ENCODE peak calls at places on chromosomes 4 and X, in six cellular contexts. Z, G, T, U, X and W are unnamed samples.

GRCh38 chrX:68748030-68748429 is 80.8 kb upstream of the EFNB1 start:
- DNase-seq in Z (no peak), G (no peak), T (no peak), U (no peak), X (no peak), W (no peak)

GRCh38 chr4:75708218-75708691 is 16.1 kb upstream of the USO1 start:
- DNase-seq in X (peak), G (no peak), Z (no peak), U (no peak), T (no peak), W (no peak)

GRCh38 chr4:123398803-123399637 is 2.4 kb downstream of the SPRY1 start:
- DNase-seq in Z (no peak), G (peak), T (peak), X (peak), U (peak), W (no peak)

GRCh38 chr4:25172964-25173917 is 13.0 kb upstream of the SEPSECS start:
- DNase-seq in U (no peak), T (peak), X (no peak), Z (peak), G (peak), W (no peak)

GRCh38 chr4:146442801-146443200 is 78.9 kb downstream of the SLC10A7 start:
- DNase-seq in Z (peak), X (no peak), T (peak), G (peak), U (no peak), W (no peak)

GRCh38 chrX:154380787-154381186 is 1.7 kb downstream of the EMD start:
- DNase-seq in U (no peak), X (no peak), Z (no peak), T (no peak), G (no peak), W (no peak)

GRCh38 chr4:8472689-8473197 is 32.2 kb downstream of the TRMT44 start:
- DNase-seq in Z (peak), G (peak), U (no peak), T (peak), X (no peak), W (no peak)

GRCh38 chr4:52126946-52127345 is 75.8 kb downstream of the SPATA18 start:
- DNase-seq in Z (no peak), G (no peak), U (no peak), T (no peak), X (no peak), W (no peak)

GRCh38 chrX:133307637-133308485 is 89.7 kb upstream of the TFDP3 start:
- DNase-seq in X (no peak), U (peak), Z (no peak), T (no peak), G (no peak), W (no peak)

GRCh38 chrX:46687619-46688018 is 71.3 kb downstream of the SLC9A7 start:
- DNase-seq in U (no peak), G (peak), X (no peak), Z (no peak), T (no peak), W (no peak)

GRCh38 chrX:134513091-134513490 is 53.1 kb downstream of the HPRT1 start:
- DNase-seq in T (no peak), X (no peak), U (no peak), Z (no peak), G (no peak), W (no peak)

GRCh38 chr4:104429150-104429741 is 65.4 kb downstream of the CXXC4 start:
- DNase-seq in X (no peak), U (no peak), G (no peak), T (peak), Z (no peak), W (no peak)

GRCh38 chrX:9873952-9874351 is 87.7 kb downstream of the SHROOM2 start:
- DNase-seq in Z (no peak), X (peak), U (peak), T (no peak), G (no peak), W (peak)

GRCh38 chrX:66676990-66677389 is 38.1 kb upstream of the EDA2R start:
- DNase-seq in Z (peak), U (no peak), T (peak), G (peak), X (no peak), W (no peak)

GRCh38 chrX:13109811-13110210 is 65.4 kb upstream of the FAM9C start:
- DNase-seq in Z (no peak), T (peak), U (no peak), X (no peak), G (peak), W (no peak)

GRCh38 chrX:51893931-51894696 is 691 bp downstream of the MAGED1 start:
- DNase-seq in U (no peak), X (peak), G (peak), T (peak), Z (no peak), W (no peak)

GRCh38 chr4:48968814-48969213 is 17.3 kb upstream of the CWH43 start:
- DNase-seq in X (no peak), G (peak), Z (no peak), T (peak), U (no peak), W (no peak)

GRCh38 chr4:156192033-156192432 is 238.4 kb upstream of the CTSO start:
- DNase-seq in G (no peak), T (no peak), X (no peak), Z (no peak), U (no peak), W (no peak)

GRCh38 chr4:112185334-112185733 is 40.1 kb downstream of the FAM241A start:
- DNase-seq in X (no peak), G (no peak), T (no peak), Z (no peak), U (no peak), W (no peak)

GRCh38 chr4:128323401-128323800 is 35.8 kb upstream of the PGRMC2 start:
- DNase-seq in X (no peak), T (no peak), U (no peak), G (no peak), Z (no peak), W (no peak)

GRCh38 chr4:83771113-83771705 is 235.3 kb downstream of the GPAT3 start:
- DNase-seq in X (peak), Z (peak), T (peak), U (peak), G (peak), W (no peak)

GRCh38 chr4:79673321-79673720 is 265.3 kb upstream of the GK2 start:
- DNase-seq in U (no peak), G (no peak), T (no peak), X (no peak), Z (no peak), W (no peak)

GRCh38 chr4:83867221-83867620 is 331.3 kb downstream of the GPAT3 start:
- DNase-seq in Z (no peak), T (peak), G (no peak), U (no peak), X (no peak), W (no peak)

GRCh38 chr4:1873291-1873690 is 2.1 kb downstream of the NSD2 start:
- DNase-seq in T (peak), G (no peak), U (no peak), Z (no peak), X (no peak), W (no peak)

GRCh38 chr4:1874207-1874606 is 3.0 kb downstream of the NSD2 start:
- DNase-seq in U (no peak), X (no peak), T (no peak), G (no peak), Z (no peak), W (no peak)

GRCh38 chr4:1873776-1874175 is 2.6 kb downstream of the NSD2 start:
- DNase-seq in U (peak), G (no peak), Z (no peak), X (no peak), T (no peak), W (no peak)

GRCh38 chr4:1871471-1872021 is 353 bp downstream of the NSD2 start:
- DNase-seq in Z (no peak), U (no peak), T (peak), G (no peak), X (no peak), W (no peak)

GRCh38 chr4:1872918-1873269 is 1.7 kb downstream of the NSD2 start:
- DNase-seq in X (peak), U (no peak), Z (peak), T (peak), G (peak), W (no peak)
- H3K4me3 ChIP-seq in X (peak), U (peak), Z (peak), T (peak), G (peak), W (peak)

GRCh38 chrX:23228950-23229448 is 105.7 kb upstream of the PTCHD1 start:
- DNase-seq in T (no peak), G (no peak), Z (no peak), X (no peak), U (no peak), W (no peak)

GRCh38 chrX:23223169-23223568 is 111.5 kb upstream of the PTCHD1 start:
- DNase-seq in Z (no peak), X (no peak), U (no peak), G (no peak), T (no peak), W (no peak)

DNA sequence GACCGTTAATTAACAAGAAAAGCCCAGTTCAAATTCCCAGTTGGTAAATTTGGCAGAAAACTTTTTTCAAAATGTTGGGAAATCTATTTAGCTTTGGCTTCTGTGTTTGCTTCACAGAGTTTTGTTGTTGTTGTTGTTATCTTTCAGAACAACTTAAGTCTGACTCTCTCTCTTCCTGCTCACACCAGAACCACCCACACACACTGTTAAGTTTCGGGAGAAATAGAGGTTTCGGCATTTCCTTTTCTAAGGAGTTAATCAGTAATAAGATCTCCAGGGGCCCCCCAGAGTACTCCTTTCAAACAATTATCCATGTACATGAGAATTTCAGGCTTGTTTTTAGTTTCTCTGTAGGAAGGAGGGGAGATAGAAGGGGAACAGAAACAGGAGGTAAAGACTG is 106.2 kb upstream of the PTCHD1 start:
- DNase-seq in T (no peak), X (no peak), G (no peak), Z (no peak), U (no peak), W (no peak)
- TF ChIP-seq CTCF in T (no peak), X (no peak), G (no peak), Z (no peak), U (no peak), W (no peak)

GRCh38 chr4:173169178-173169427 is 492 bp downstream of the GALNT7 start:
- DNase-seq in T (no peak), Z (no peak), G (no peak), X (no peak), U (no peak), W (peak)
- H3K4me3 ChIP-seq in T (no peak), Z (peak), G (peak), X (peak), U (peak), W (peak)

GRCh38 chr4:137946423-137946822 is 295.7 kb downstream of the SLC7A11 start:
- DNase-seq in T (peak), G (no peak), U (no peak), Z (no peak), X (no peak), W (no peak)
- TF ChIP-seq CTCF in T (no peak), G (no peak), U (no peak), Z (no peak), X (no peak), W (no peak)

DNA sequence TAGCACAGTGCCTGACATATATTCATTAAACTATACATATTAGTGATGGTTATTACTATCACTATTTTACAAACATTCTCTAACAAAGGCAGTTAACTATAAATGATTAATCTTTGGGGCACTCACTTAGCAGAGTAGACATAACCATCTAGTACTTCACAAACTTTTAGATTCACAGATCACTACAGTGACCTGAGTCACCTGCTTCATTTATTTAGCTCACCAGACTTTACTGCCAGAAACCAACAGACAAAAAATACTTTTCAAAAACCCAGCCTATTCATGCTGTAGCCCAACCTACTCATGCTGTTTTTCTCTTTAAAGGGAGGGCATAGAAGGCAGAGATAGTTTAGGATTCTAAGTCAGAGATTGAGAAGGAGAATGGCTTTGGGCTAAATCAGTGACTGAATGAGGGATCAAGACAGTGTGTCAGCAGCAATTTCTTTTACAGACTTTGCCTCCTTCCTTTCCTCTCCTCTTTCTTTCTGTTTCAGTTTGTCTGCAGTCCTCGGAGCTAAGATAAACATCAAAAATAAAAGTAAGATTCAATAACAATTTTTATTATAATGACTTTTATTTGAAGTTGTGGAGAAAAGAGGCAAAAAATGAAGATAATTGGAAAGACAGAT is 34.7 kb upstream of the PDE5A start:
- DNase-seq in U (no peak), T (no peak), Z (no peak), X (no peak), G (no peak), W (no peak)
- H3K4me3 ChIP-seq in U (peak), T (peak), Z (no peak), X (no peak), G (no peak), W (no peak)

GRCh38 chr4:173192375-173193162 is 24.0 kb downstream of the GALNT7 start:
- DNase-seq in X (peak), G (no peak), Z (no peak), T (no peak), U (no peak), W (no peak)
- TF ChIP-seq CTCF in X (peak), G (peak), Z (peak), T (peak), U (no peak), W (no peak)

GRCh38 chr4:119664168-119664907 is 35.7 kb upstream of the PDE5A start:
- DNase-seq in Z (no peak), T (peak), U (no peak), G (no peak), X (no peak), W (no peak)
- H3K4me3 ChIP-seq in Z (no peak), T (no peak), U (no peak), G (no peak), X (no peak), W (no peak)

DNA sequence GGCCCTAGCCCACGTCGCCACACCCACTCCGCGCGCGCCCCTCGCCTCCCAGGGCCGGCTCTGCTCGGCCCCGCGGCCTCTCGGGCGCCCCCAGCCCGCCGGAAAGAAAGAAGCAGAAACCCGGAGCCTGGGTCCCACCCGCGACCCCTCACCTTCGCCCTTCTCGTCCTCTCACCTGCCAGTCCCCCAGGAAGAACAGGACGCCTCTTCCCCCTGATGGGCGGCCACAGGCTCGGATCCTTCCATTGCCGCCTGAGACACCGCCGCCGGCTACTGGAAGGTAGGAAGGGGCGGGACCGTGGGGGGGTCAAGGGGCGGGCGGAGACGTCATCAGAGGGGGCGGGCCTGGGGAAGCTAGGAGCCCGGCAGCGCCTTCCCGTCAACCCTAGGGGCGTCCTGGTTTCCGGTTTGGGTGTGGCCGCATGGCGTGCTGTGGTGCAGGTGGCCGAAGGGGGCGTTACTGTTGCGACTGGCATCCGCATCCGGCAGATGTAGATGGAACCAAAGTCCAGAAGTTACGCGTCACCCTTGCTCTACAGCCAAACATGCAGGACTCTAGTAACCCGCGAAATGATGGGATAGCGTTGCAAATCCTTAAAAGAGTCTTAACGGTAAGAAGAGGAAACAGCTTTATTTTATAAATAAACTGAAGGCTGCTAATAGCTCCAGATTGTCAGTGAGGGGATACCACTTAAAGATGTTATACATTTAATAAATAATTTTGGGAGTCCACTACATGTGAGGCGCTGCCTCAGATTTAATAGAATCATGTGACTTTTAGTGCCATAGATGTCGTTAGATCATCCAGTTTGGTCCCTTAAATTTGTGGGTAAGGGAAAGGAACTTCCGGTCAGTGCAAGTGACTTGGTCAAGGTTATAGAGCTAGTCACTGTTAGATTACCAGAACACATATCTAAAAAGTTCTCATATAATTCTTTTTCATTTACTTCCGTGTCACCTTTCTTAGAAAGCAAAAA is at the start of gene UBA6:
- DNase-seq in T (peak), X (peak), Z (peak), U (peak), G (peak), W (peak)
- TF ChIP-seq CTCF in T (peak), X (peak), Z (peak), U (peak), G (peak), W (peak)